ENCODE peak calls at places on chromosomes 12 and 14, in ten cellular contexts. One of them, this sample, is unnamed.

GRCh38 chr12:12511895-12512674 is 50.6 kb downstream of the DUSP16 start:
- DNase-seq in foreskin fibroblast: no peak
- DNase-seq in lower lobe of right lung: no peak
- DNase-seq in prostate gland: no peak
- DNase-seq in B cell: no peak
- DNase-seq in Panc1: no peak
- DNase-seq in progenitor cell of endocrine pancreas: no peak
- DNase-seq in activated B cell treated with CpG ODN at 0.5 μM for 24 hours: no peak
- DNase-seq in cardiac fibroblast: no peak
- DNase-seq in GM20000: no peak
- DNase-seq in this sample: no peak

GRCh38 chr12:47910486-47910885 is 5.7 kb upstream of the VDR start:
- DNase-seq in foreskin fibroblast: peak
- DNase-seq in lower lobe of right lung: no peak
- DNase-seq in prostate gland: no peak
- DNase-seq in B cell: no peak
- DNase-seq in Panc1: no peak
- DNase-seq in progenitor cell of endocrine pancreas: no peak
- DNase-seq in activated B cell treated with CpG ODN at 0.5 μM for 24 hours: no peak
- DNase-seq in cardiac fibroblast: peak
- DNase-seq in GM20000: no peak
- DNase-seq in this sample: no peak

GRCh38 chr14:49193365-49194050 is 392.7 kb downstream of the RPS29 start:
- DNase-seq in foreskin fibroblast: no peak
- DNase-seq in lower lobe of right lung: no peak
- DNase-seq in prostate gland: no peak
- DNase-seq in B cell: peak
- DNase-seq in Panc1: no peak
- DNase-seq in progenitor cell of endocrine pancreas: no peak
- DNase-seq in activated B cell treated with CpG ODN at 0.5 μM for 24 hours: no peak
- DNase-seq in cardiac fibroblast: no peak
- DNase-seq in GM20000: peak
- DNase-seq in this sample: peak

GRCh38 chr12:111447571-111448265 is 42.0 kb downstream of the SH2B3 start:
- DNase-seq in foreskin fibroblast: peak
- DNase-seq in lower lobe of right lung: no peak
- DNase-seq in prostate gland: no peak
- DNase-seq in B cell: no peak
- DNase-seq in Panc1: no peak
- DNase-seq in progenitor cell of endocrine pancreas: no peak
- DNase-seq in activated B cell treated with CpG ODN at 0.5 μM for 24 hours: no peak
- DNase-seq in cardiac fibroblast: no peak
- DNase-seq in GM20000: no peak
- DNase-seq in this sample: no peak

GRCh38 chr14:92040431-92041040 is 677 bp upstream of the TRIP11 start:
- DNase-seq in foreskin fibroblast: peak
- DNase-seq in lower lobe of right lung: no peak
- DNase-seq in prostate gland: peak
- DNase-seq in B cell: no peak
- DNase-seq in Panc1: no peak
- DNase-seq in progenitor cell of endocrine pancreas: no peak
- DNase-seq in activated B cell treated with CpG ODN at 0.5 μM for 24 hours: no peak
- DNase-seq in cardiac fibroblast: peak
- DNase-seq in GM20000: peak
- DNase-seq in this sample: peak

GRCh38 chr12:120651821-120652220 is 11.4 kb downstream of the CABP1 start:
- DNase-seq in foreskin fibroblast: peak
- DNase-seq in lower lobe of right lung: peak
- DNase-seq in prostate gland: no peak
- DNase-seq in B cell: no peak
- DNase-seq in Panc1: no peak
- DNase-seq in progenitor cell of endocrine pancreas: no peak
- DNase-seq in activated B cell treated with CpG ODN at 0.5 μM for 24 hours: no peak
- DNase-seq in cardiac fibroblast: peak
- DNase-seq in GM20000: no peak
- DNase-seq in this sample: no peak

GRCh38 chr12:91781114-91781513 is 364.5 kb downstream of the BTG1 start:
- DNase-seq in foreskin fibroblast: peak
- DNase-seq in lower lobe of right lung: no peak
- DNase-seq in prostate gland: no peak
- DNase-seq in B cell: no peak
- DNase-seq in Panc1: no peak
- DNase-seq in progenitor cell of endocrine pancreas: no peak
- DNase-seq in activated B cell treated with CpG ODN at 0.5 μM for 24 hours: no peak
- DNase-seq in cardiac fibroblast: peak
- DNase-seq in GM20000: no peak
- DNase-seq in this sample: no peak

GRCh38 chr14:49879683-49880204 is 13.1 kb upstream of the ARF6 start:
- DNase-seq in foreskin fibroblast: peak
- DNase-seq in lower lobe of right lung: peak
- DNase-seq in prostate gland: no peak
- DNase-seq in B cell: peak
- DNase-seq in Panc1: no peak
- DNase-seq in progenitor cell of endocrine pancreas: no peak
- DNase-seq in activated B cell treated with CpG ODN at 0.5 μM for 24 hours: no peak
- DNase-seq in cardiac fibroblast: peak
- DNase-seq in GM20000: peak
- DNase-seq in this sample: peak

GRCh38 chr12:105228494-105228893 is 7.5 kb downstream of the APPL2 start:
- DNase-seq in foreskin fibroblast: peak
- DNase-seq in lower lobe of right lung: no peak
- DNase-seq in prostate gland: no peak
- DNase-seq in B cell: no peak
- DNase-seq in Panc1: no peak
- DNase-seq in progenitor cell of endocrine pancreas: no peak
- DNase-seq in activated B cell treated with CpG ODN at 0.5 μM for 24 hours: no peak
- DNase-seq in cardiac fibroblast: peak
- DNase-seq in GM20000: peak
- DNase-seq in this sample: peak

GRCh38 chr14:97177016-97177415 is 379.8 kb downstream of the VRK1 start:
- DNase-seq in foreskin fibroblast: no peak
- DNase-seq in lower lobe of right lung: no peak
- DNase-seq in prostate gland: no peak
- DNase-seq in B cell: no peak
- DNase-seq in Panc1: peak
- DNase-seq in progenitor cell of endocrine pancreas: no peak
- DNase-seq in activated B cell treated with CpG ODN at 0.5 μM for 24 hours: no peak
- DNase-seq in cardiac fibroblast: no peak
- DNase-seq in GM20000: no peak
- DNase-seq in this sample: peak

GRCh38 chr12:83190631-83191390 is 504.1 kb downstream of the TMTC2 start:
- DNase-seq in foreskin fibroblast: no peak
- DNase-seq in lower lobe of right lung: no peak
- DNase-seq in prostate gland: no peak
- DNase-seq in B cell: no peak
- DNase-seq in Panc1: no peak
- DNase-seq in progenitor cell of endocrine pancreas: no peak
- DNase-seq in activated B cell treated with CpG ODN at 0.5 μM for 24 hours: no peak
- DNase-seq in cardiac fibroblast: no peak
- DNase-seq in GM20000: no peak
- DNase-seq in this sample: no peak

GRCh38 chr12:68462799-68463198 is 130.6 kb upstream of the MDM1 start:
- DNase-seq in foreskin fibroblast: no peak
- DNase-seq in lower lobe of right lung: no peak
- DNase-seq in prostate gland: no peak
- DNase-seq in B cell: no peak
- DNase-seq in Panc1: no peak
- DNase-seq in progenitor cell of endocrine pancreas: no peak
- DNase-seq in activated B cell treated with CpG ODN at 0.5 μM for 24 hours: no peak
- DNase-seq in cardiac fibroblast: no peak
- DNase-seq in GM20000: peak
- DNase-seq in this sample: no peak

GRCh38 chr12:45130881-45131281 is 80.0 kb upstream of the DBX2 start:
- DNase-seq in foreskin fibroblast: peak
- DNase-seq in lower lobe of right lung: no peak
- DNase-seq in prostate gland: peak
- DNase-seq in B cell: peak
- DNase-seq in Panc1: peak
- DNase-seq in progenitor cell of endocrine pancreas: peak
- DNase-seq in activated B cell treated with CpG ODN at 0.5 μM for 24 hours: no peak
- DNase-seq in cardiac fibroblast: peak
- DNase-seq in GM20000: peak
- DNase-seq in this sample: peak

GRCh38 chr14:24959791-24960331 is 90.1 kb downstream of the STXBP6 start:
- DNase-seq in foreskin fibroblast: no peak
- DNase-seq in lower lobe of right lung: no peak
- DNase-seq in prostate gland: no peak
- DNase-seq in B cell: no peak
- DNase-seq in Panc1: no peak
- DNase-seq in progenitor cell of endocrine pancreas: no peak
- DNase-seq in activated B cell treated with CpG ODN at 0.5 μM for 24 hours: no peak
- DNase-seq in cardiac fibroblast: no peak
- DNase-seq in GM20000: no peak
- DNase-seq in this sample: no peak

GRCh38 chr12:121237415-121237814 is 27.5 kb downstream of the P2RX4 start:
- DNase-seq in foreskin fibroblast: no peak
- DNase-seq in lower lobe of right lung: no peak
- DNase-seq in prostate gland: no peak
- DNase-seq in B cell: no peak
- DNase-seq in Panc1: no peak
- DNase-seq in progenitor cell of endocrine pancreas: no peak
- DNase-seq in activated B cell treated with CpG ODN at 0.5 μM for 24 hours: no peak
- DNase-seq in cardiac fibroblast: no peak
- DNase-seq in GM20000: no peak
- DNase-seq in this sample: no peak

GRCh38 chr12:2384533-2385328 is 331.9 kb downstream of the CACNA1C start:
- DNase-seq in foreskin fibroblast: peak
- DNase-seq in lower lobe of right lung: no peak
- DNase-seq in prostate gland: no peak
- DNase-seq in B cell: no peak
- DNase-seq in Panc1: no peak
- DNase-seq in progenitor cell of endocrine pancreas: no peak
- DNase-seq in activated B cell treated with CpG ODN at 0.5 μM for 24 hours: no peak
- DNase-seq in cardiac fibroblast: peak
- DNase-seq in GM20000: no peak
- DNase-seq in this sample: no peak
- TF ChIP-seq CTCF in foreskin fibroblast: peak
- TF ChIP-seq CTCF in lower lobe of right lung: no peak
- TF ChIP-seq CTCF in prostate gland: no peak
- TF ChIP-seq CTCF in B cell: no peak
- TF ChIP-seq CTCF in Panc1: no peak
- TF ChIP-seq CTCF in progenitor cell of endocrine pancreas: peak
- TF ChIP-seq CTCF in activated B cell treated with CpG ODN at 0.5 μM for 24 hours: no peak
- TF ChIP-seq CTCF in cardiac fibroblast: no peak
- TF ChIP-seq CTCF in GM20000: no peak
- TF ChIP-seq CTCF in this sample: no peak

GRCh38 chr12:2364566-2365165 is 311.9 kb downstream of the CACNA1C start:
- DNase-seq in foreskin fibroblast: no peak
- DNase-seq in lower lobe of right lung: peak
- DNase-seq in prostate gland: no peak
- DNase-seq in B cell: no peak
- DNase-seq in Panc1: no peak
- DNase-seq in progenitor cell of endocrine pancreas: no peak
- DNase-seq in activated B cell treated with CpG ODN at 0.5 μM for 24 hours: no peak
- DNase-seq in cardiac fibroblast: no peak
- DNase-seq in GM20000: no peak
- DNase-seq in this sample: no peak
- TF ChIP-seq CTCF in foreskin fibroblast: no peak
- TF ChIP-seq CTCF in lower lobe of right lung: peak
- TF ChIP-seq CTCF in prostate gland: peak
- TF ChIP-seq CTCF in B cell: no peak
- TF ChIP-seq CTCF in Panc1: no peak
- TF ChIP-seq CTCF in progenitor cell of endocrine pancreas: no peak
- TF ChIP-seq CTCF in activated B cell treated with CpG ODN at 0.5 μM for 24 hours: no peak
- TF ChIP-seq CTCF in cardiac fibroblast: no peak
- TF ChIP-seq CTCF in GM20000: no peak
- TF ChIP-seq CTCF in this sample: no peak

DNA sequence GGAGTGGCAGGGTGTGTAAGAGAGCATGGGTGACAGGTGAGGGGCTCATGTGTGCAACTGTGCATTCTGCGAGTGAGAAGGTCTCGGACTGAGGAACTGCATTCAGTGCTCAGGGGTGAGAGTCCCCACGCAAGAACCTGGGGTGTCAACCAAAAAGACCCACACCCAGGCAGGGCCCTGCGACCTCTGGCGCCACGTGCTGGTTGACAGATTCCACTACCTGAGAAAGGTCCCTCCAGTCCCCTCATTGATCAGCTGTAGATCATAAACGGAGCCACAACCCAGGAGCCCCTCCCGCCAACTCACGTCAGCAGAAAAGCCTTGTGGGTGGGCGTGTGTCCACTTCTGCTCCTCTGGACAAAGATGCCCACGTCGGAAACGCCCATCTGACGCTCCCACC is 98.7 kb downstream of the ASCL4 start:
- DNase-seq in foreskin fibroblast: no peak
- DNase-seq in lower lobe of right lung: no peak
- DNase-seq in prostate gland: no peak
- DNase-seq in B cell: no peak
- DNase-seq in Panc1: no peak
- DNase-seq in progenitor cell of endocrine pancreas: no peak
- DNase-seq in activated B cell treated with CpG ODN at 0.5 μM for 24 hours: no peak
- DNase-seq in cardiac fibroblast: no peak
- DNase-seq in GM20000: no peak
- DNase-seq in this sample: peak
- TF ChIP-seq CTCF in foreskin fibroblast: no peak
- TF ChIP-seq CTCF in lower lobe of right lung: no peak
- TF ChIP-seq CTCF in prostate gland: no peak
- TF ChIP-seq CTCF in B cell: no peak
- TF ChIP-seq CTCF in Panc1: no peak
- TF ChIP-seq CTCF in progenitor cell of endocrine pancreas: no peak
- TF ChIP-seq CTCF in activated B cell treated with CpG ODN at 0.5 μM for 24 hours: no peak
- TF ChIP-seq CTCF in cardiac fibroblast: no peak
- TF ChIP-seq CTCF in GM20000: no peak
- TF ChIP-seq CTCF in this sample: no peak

GRCh38 chr14:94673071-94673470 is 60.9 kb downstream of the SERPINA3 start:
- DNase-seq in foreskin fibroblast: no peak
- DNase-seq in lower lobe of right lung: no peak
- DNase-seq in prostate gland: no peak
- DNase-seq in B cell: no peak
- DNase-seq in Panc1: no peak
- DNase-seq in progenitor cell of endocrine pancreas: no peak
- DNase-seq in activated B cell treated with CpG ODN at 0.5 μM for 24 hours: no peak
- DNase-seq in cardiac fibroblast: no peak
- DNase-seq in GM20000: no peak
- DNase-seq in this sample: no peak

GRCh38 chr14:94675036-94675435 is 62.8 kb downstream of the SERPINA3 start:
- DNase-seq in foreskin fibroblast: no peak
- DNase-seq in lower lobe of right lung: no peak
- DNase-seq in prostate gland: no peak
- DNase-seq in B cell: no peak
- DNase-seq in Panc1: no peak
- DNase-seq in progenitor cell of endocrine pancreas: no peak
- DNase-seq in activated B cell treated with CpG ODN at 0.5 μM for 24 hours: no peak
- DNase-seq in cardiac fibroblast: no peak
- DNase-seq in GM20000: no peak
- DNase-seq in this sample: no peak

GRCh38 chr14:94673781-94674231 is 61.6 kb downstream of the SERPINA3 start:
- DNase-seq in foreskin fibroblast: no peak
- DNase-seq in lower lobe of right lung: no peak
- DNase-seq in prostate gland: no peak
- DNase-seq in B cell: no peak
- DNase-seq in Panc1: no peak
- DNase-seq in progenitor cell of endocrine pancreas: no peak
- DNase-seq in activated B cell treated with CpG ODN at 0.5 μM for 24 hours: no peak
- DNase-seq in cardiac fibroblast: peak
- DNase-seq in GM20000: no peak
- DNase-seq in this sample: no peak

GRCh38 chr14:94671870-94672444 is 59.8 kb downstream of the SERPINA3 start:
- DNase-seq in foreskin fibroblast: no peak
- DNase-seq in lower lobe of right lung: no peak
- DNase-seq in prostate gland: no peak
- DNase-seq in B cell: no peak
- DNase-seq in Panc1: no peak
- DNase-seq in progenitor cell of endocrine pancreas: no peak
- DNase-seq in activated B cell treated with CpG ODN at 0.5 μM for 24 hours: no peak
- DNase-seq in cardiac fibroblast: peak
- DNase-seq in GM20000: no peak
- DNase-seq in this sample: no peak

GRCh38 chr14:94670692-94671285 is 58.6 kb downstream of the SERPINA3 start:
- DNase-seq in foreskin fibroblast: no peak
- DNase-seq in lower lobe of right lung: no peak
- DNase-seq in prostate gland: no peak
- DNase-seq in B cell: no peak
- DNase-seq in Panc1: no peak
- DNase-seq in progenitor cell of endocrine pancreas: no peak
- DNase-seq in activated B cell treated with CpG ODN at 0.5 μM for 24 hours: no peak
- DNase-seq in cardiac fibroblast: no peak
- DNase-seq in GM20000: no peak
- DNase-seq in this sample: no peak
- TF ChIP-seq CTCF in foreskin fibroblast: no peak
- TF ChIP-seq CTCF in lower lobe of right lung: no peak
- TF ChIP-seq CTCF in prostate gland: no peak
- TF ChIP-seq CTCF in B cell: no peak
- TF ChIP-seq CTCF in Panc1: no peak
- TF ChIP-seq CTCF in progenitor cell of endocrine pancreas: no peak
- TF ChIP-seq CTCF in activated B cell treated with CpG ODN at 0.5 μM for 24 hours: no peak
- TF ChIP-seq CTCF in cardiac fibroblast: no peak
- TF ChIP-seq CTCF in GM20000: no peak
- TF ChIP-seq CTCF in this sample: no peak

This sample was measured in GM13976.